ENCODE peak calls at places on chromosomes 4 and X, in six cellular contexts. W is psoas muscle; H is RWPE2; U is heart left ventricle; B is natural killer cell; R is CD8-positive, alpha-beta T cell. D is an unnamed sample.

GRCh38 chr4:131137196-131137595 is 2011.9 kb upstream of the PCDH10 start:
- ATAC-seq in H (no peak), B (no peak), R (no peak), U (no peak), W (no peak), D (no peak)

GRCh38 chrX:154013001-154013421 is 6.7 kb downstream of the IRAK1 start:
- ATAC-seq in B (no peak), R (no peak), U (no peak), H (no peak), W (no peak), D (no peak)

GRCh38 chr4:88792268-88792781 is 94.7 kb upstream of the NAP1L5 start:
- ATAC-seq in W (no peak), R (no peak), H (peak), U (no peak), B (no peak), D (peak)

GRCh38 chrX:13033193-13033592 is 11.2 kb downstream of the FAM9C start:
- ATAC-seq in B (no peak), W (no peak), H (no peak), R (no peak), U (no peak), D (no peak)

GRCh38 chr4:173504181-173504503 is 25.9 kb downstream of the HAND2 start:
- ATAC-seq in U (no peak), H (no peak), W (no peak), R (no peak), B (no peak), D (no peak)

GRCh38 chr4:156293657-156294297 is 340.1 kb upstream of the CTSO start:
- ATAC-seq in H (peak), B (no peak), W (no peak), R (no peak), U (no peak), D (no peak)

GRCh38 chrX:80808854-80809493 is 703 bp downstream of the BRWD3 start:
- ATAC-seq in U (no peak), R (peak), H (peak), W (no peak), B (peak), D (no peak)

GRCh38 chr4:148170408-148171385 is 271.5 kb downstream of the NR3C2 start:
- ATAC-seq in W (no peak), H (peak), B (no peak), U (no peak), R (peak), D (no peak)

GRCh38 chr4:139655116-139655515 is 10.5 kb upstream of the MGST2 start:
- ATAC-seq in R (no peak), B (no peak), U (no peak), W (peak), H (peak), D (peak)

GRCh38 chr4:36230523-36230922 is 13.8 kb downstream of the ARAP2 start:
- ATAC-seq in R (no peak), B (no peak), W (no peak), U (no peak), H (no peak), D (no peak)

GRCh38 chr4:48968814-48969213 is 17.3 kb upstream of the CWH43 start:
- ATAC-seq in B (no peak), R (no peak), W (no peak), U (no peak), H (peak), D (no peak)

GRCh38 chr4:145587088-145587487 is 32.1 kb upstream of the MMAA start:
- ATAC-seq in B (no peak), R (no peak), U (no peak), W (no peak), H (no peak), D (no peak)

GRCh38 chr4:147594107-147594506 is 23.1 kb upstream of the TMEM184C start:
- ATAC-seq in H (no peak), W (no peak), B (no peak), U (no peak), R (no peak), D (no peak)

GRCh38 chrX:17597836-17598434 is 139.4 kb upstream of the SCML1 start:
- ATAC-seq in R (no peak), W (no peak), U (no peak), B (no peak), H (no peak), D (peak)

GRCh38 chr4:185013715-185014114 is 4.6 kb upstream of the HELT start:
- ATAC-seq in U (no peak), B (no peak), H (no peak), W (no peak), R (no peak), D (no peak)

GRCh38 chrX:10634681-10635161 is 14.3 kb upstream of the MID1 start:
- ATAC-seq in U (no peak), R (no peak), W (no peak), H (peak), B (no peak), D (no peak)

GRCh38 chr4:81594495-81595169 is 122.9 kb upstream of the RASGEF1B start:
- ATAC-seq in H (no peak), R (no peak), W (no peak), B (no peak), U (no peak), D (no peak)

GRCh38 chr4:2046031-2046961 is 12.8 kb upstream of the NAT8L start:
- ATAC-seq in R (no peak), H (no peak), W (peak), U (no peak), B (no peak), D (no peak)

GRCh38 chr4:91961504-91961903 is 342.3 kb upstream of the GRID2 start:
- ATAC-seq in B (no peak), H (no peak), W (no peak), U (no peak), R (no peak), D (no peak)

GRCh38 chr4:94530073-94530472 is 78.3 kb downstream of the PDLIM5 start:
- ATAC-seq in R (no peak), U (no peak), B (no peak), W (no peak), H (no peak), D (no peak)

GRCh38 chr4:27040351-27040750 is 179.7 kb downstream of the STIM2 start:
- ATAC-seq in B (no peak), U (no peak), W (no peak), R (no peak), H (no peak), D (no peak)

GRCh38 chr4:143405197-143405730 is 68.6 kb downstream of the GAB1 start:
- ATAC-seq in W (no peak), R (no peak), H (no peak), B (peak), U (no peak), D (no peak)

GRCh38 chr4:113790478-113790877 is 28.9 kb upstream of the CAMK2D start:
- ATAC-seq in U (no peak), R (no peak), W (no peak), H (no peak), B (no peak), D (no peak)

GRCh38 chr4:150366487-150366999 is 215.4 kb upstream of the MAB21L2 start:
- ATAC-seq in B (no peak), U (no peak), W (no peak), R (no peak), H (no peak), D (no peak)

GRCh38 chr4:89563431-89563830 is 255.8 kb upstream of the GPRIN3 start:
- ATAC-seq in W (no peak), H (no peak), R (no peak), B (no peak), U (no peak), D (no peak)

GRCh38 chrX:40260123-40260751 is 162.5 kb upstream of the BCOR start:
- ATAC-seq in B (no peak), U (no peak), R (no peak), W (no peak), H (no peak), D (no peak)

GRCh38 chr4:185680617-185681016 is 131.4 kb downstream of the SORBS2 start:
- ATAC-seq in U (no peak), W (no peak), B (no peak), R (no peak), H (no peak), D (no peak)

GRCh38 chr4:151043803-151044535 is 28.9 kb upstream of the LRBA start:
- ATAC-seq in H (no peak), R (no peak), W (no peak), U (no peak), B (no peak), D (no peak)

GRCh38 chr4:6480532-6481088 is 8.2 kb upstream of the PPP2R2C start:
- ATAC-seq in W (no peak), R (no peak), H (peak), U (no peak), B (no peak), D (no peak)

GRCh38 chr4:75432683-75433082 is 81.5 kb downstream of the RCHY1 start:
- ATAC-seq in B (no peak), H (peak), W (no peak), R (no peak), U (no peak), D (no peak)
- TF ChIP-seq CTCF in B (no peak), H (peak), W (no peak), R (no peak), U (peak), D (no peak)

GRCh38 chrX:132710756-132711155 is 221.9 kb upstream of the MBNL3 start:
- ATAC-seq in R (no peak), B (no peak), W (no peak), H (no peak), U (no peak), D (no peak)

GRCh38 chrX:132714913-132715312 is 226.1 kb upstream of the MBNL3 start:
- ATAC-seq in B (no peak), W (no peak), H (no peak), R (no peak), U (no peak), D (no peak)

GRCh38 chrX:132718411-132718810 is 229.6 kb upstream of the MBNL3 start:
- ATAC-seq in R (no peak), B (no peak), H (no peak), U (no peak), W (no peak), D (no peak)

DNA sequence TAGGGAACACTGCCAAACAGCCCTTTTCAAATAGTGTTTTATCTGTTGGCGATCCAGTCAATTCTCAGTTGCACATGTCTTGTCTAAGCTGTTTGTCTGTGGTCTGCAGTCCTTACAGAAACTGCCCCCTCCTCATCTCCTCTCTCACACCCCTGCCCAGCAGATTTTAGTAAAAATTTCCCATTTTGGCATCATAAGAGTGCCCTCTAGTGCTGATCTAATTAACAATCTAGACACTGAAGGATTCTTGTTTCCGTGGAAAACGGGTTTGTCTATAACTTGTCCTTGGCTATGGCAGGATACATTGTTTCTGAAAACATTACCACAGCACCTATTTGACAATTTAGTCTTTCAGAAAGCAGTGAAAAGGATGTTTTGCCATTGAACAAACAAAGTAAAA is 227.2 kb upstream of the MBNL3 start:
- ATAC-seq in W (no peak), B (no peak), H (no peak), R (no peak), U (no peak), D (no peak)
- TF ChIP-seq CTCF in W (no peak), B (no peak), H (peak), R (no peak), U (no peak), D (no peak)

GRCh38 chr4:76733380-76733779 is 164.6 kb downstream of the SOWAHB start:
- ATAC-seq in U (no peak), W (no peak), B (no peak), H (peak), R (no peak), D (no peak)
- TF ChIP-seq CTCF in U (no peak), W (no peak), B (no peak), H (peak), R (no peak), D (no peak)

GRCh38 chrX:135516376-135516775 is 4.1 kb upstream of the INTS6L start:
- ATAC-seq in U (no peak), R (no peak), H (no peak), W (no peak), B (no peak), D (no peak)
- TF ChIP-seq CTCF in U (no peak), R (no peak), H (no peak), W (no peak), B (no peak), D (no peak)

GRCh38 chr4:154018659-154019058 is 229.8 kb upstream of the SFRP2 start:
- ATAC-seq in H (no peak), U (no peak), B (no peak), W (no peak), R (no peak), D (no peak)
- TF ChIP-seq CTCF in H (no peak), U (no peak), B (no peak), W (no peak), R (no peak), D (no peak)

DNA sequence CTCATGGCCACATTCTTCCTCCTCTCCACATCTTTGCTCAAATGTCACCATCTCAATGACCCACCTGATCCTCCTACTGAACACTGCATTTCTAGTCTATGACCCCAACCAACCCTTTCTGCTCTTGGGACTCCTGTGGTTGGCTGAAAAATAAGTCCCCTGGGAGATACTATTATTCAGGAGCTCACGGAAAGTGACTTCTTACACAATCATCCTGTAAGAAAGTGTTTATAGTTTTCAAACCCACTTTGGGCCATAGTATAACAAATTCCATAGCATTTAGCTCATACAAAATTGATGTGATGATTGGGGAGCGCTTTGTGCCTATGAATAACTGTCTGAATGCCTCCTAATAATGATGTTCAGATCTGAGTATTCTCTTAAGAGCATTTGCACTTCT is 161.4 kb upstream of the HS3ST1 start:
- ATAC-seq in R (no peak), H (no peak), B (no peak), U (no peak), W (no peak), D (no peak)
- TF ChIP-seq CTCF in R (no peak), H (no peak), B (no peak), U (no peak), W (no peak), D (no peak)

D was measured in gastroesophageal sphincter.